ENCODE peak calls at places on chromosome 17, in nine cellular contexts. S is fibroblast of pulmonary artery; Q is AG10803; F is HuH-7.5; V is hypothalamus; Y is activated naive CD4-positive, alpha-beta T cell treated with Interleukin-2 at 50 U/mL for 16 hours; H is GM04503; G is brain microvascular endothelial cell; N is GM23338. C is an unnamed sample.

GRCh38 chr17:50259484-50260324 is 14.6 kb upstream of the TMEM92 start:
- DNase-seq in V (no peak), G (no peak), S (no peak), F (no peak), N (no peak), Q (peak), Y (no peak), H (no peak), C (no peak)

GRCh38 chr17:27224526-27225315 is 69.2 kb upstream of the WSB1 start:
- DNase-seq in G (peak), V (no peak), H (no peak), F (no peak), N (no peak), Y (no peak), S (no peak), Q (no peak), C (no peak)

GRCh38 chr17:48378238-48378637 is 51.8 kb downstream of the SKAP1 start:
- DNase-seq in V (no peak), Q (no peak), G (no peak), S (no peak), Y (no peak), F (no peak), N (no peak), H (no peak), C (no peak)

GRCh38 chr17:43671075-43671692 is 9.5 kb upstream of the MEOX1 start:
- DNase-seq in F (no peak), S (no peak), Y (no peak), Q (peak), H (no peak), G (peak), V (no peak), N (no peak), C (no peak)

GRCh38 chr17:79126139-79126538 is 51.5 kb downstream of the ENGASE start:
- DNase-seq in H (no peak), V (no peak), Y (no peak), N (peak), F (no peak), S (no peak), Q (no peak), G (no peak), C (peak)

GRCh38 chr17:68135141-68135887 is 99.8 kb downstream of the KPNA2 start:
- DNase-seq in S (no peak), F (no peak), H (no peak), Q (no peak), N (no peak), V (no peak), Y (no peak), G (no peak), C (no peak)

GRCh38 chr17:71460943-71461342 is 659.9 kb upstream of the SOX9 start:
- DNase-seq in N (peak), Q (peak), F (no peak), H (no peak), Y (no peak), V (no peak), G (peak), S (peak), C (peak)

GRCh38 chr17:43760254-43760852 is 1.8 kb upstream of the SOST start:
- DNase-seq in N (peak), Y (peak), H (no peak), S (peak), Q (peak), F (peak), G (peak), V (peak), C (peak)

GRCh38 chr17:81549826-81550225 is 2.3 kb downstream of the FAAP100 start:
- DNase-seq in F (no peak), Q (no peak), G (no peak), N (no peak), S (no peak), Y (no peak), V (no peak), H (no peak), C (no peak)

GRCh38 chr17:44865231-44865660 is 17.6 kb downstream of the HIGD1B start:
- DNase-seq in S (peak), N (peak), V (no peak), Y (peak), H (no peak), G (peak), F (peak), Q (peak), C (peak)

GRCh38 chr17:50501906-50502642 is 6.2 kb upstream of the MYCBPAP start:
- DNase-seq in Q (no peak), F (no peak), N (no peak), Y (no peak), S (no peak), G (no peak), H (no peak), V (no peak), C (no peak)

GRCh38 chr17:28369684-28370034 is 448 bp downstream of the VTN start:
- DNase-seq in V (no peak), Y (no peak), H (no peak), S (no peak), G (no peak), F (peak), Q (no peak), N (no peak), C (no peak)

GRCh38 chr17:62109378-62109902 is 44.4 kb upstream of the MED13 start:
- DNase-seq in G (peak), N (peak), H (peak), V (no peak), S (peak), Q (peak), Y (peak), F (peak), C (peak)

GRCh38 chr17:13931111-13931526 is 138.2 kb upstream of the COX10 start:
- DNase-seq in S (peak), N (no peak), H (peak), Y (no peak), Q (peak), V (no peak), F (no peak), G (no peak), C (no peak)

GRCh38 chr17:71922439-71922838 is 198.4 kb upstream of the SOX9 start:
- DNase-seq in Y (no peak), G (peak), N (peak), F (no peak), H (peak), Q (peak), S (peak), V (no peak), C (no peak)

GRCh38 chr17:65984299-65984698 is 207.6 kb downstream of the CEP112 start:
- DNase-seq in H (no peak), Q (no peak), Y (no peak), N (no peak), V (no peak), G (peak), F (no peak), S (peak), C (no peak)

GRCh38 chr17:44781553-44782348 is 23.0 kb downstream of the ADAM11 start:
- DNase-seq in V (no peak), S (peak), N (peak), F (no peak), G (no peak), Y (no peak), Q (no peak), H (no peak), C (peak)

GRCh38 chr17:75810216-75810615 is 25.6 kb downstream of the UNK start:
- DNase-seq in V (no peak), Q (no peak), S (no peak), Y (no peak), G (no peak), H (no peak), N (no peak), F (no peak), C (no peak)

GRCh38 chr17:58320570-58321323 is 7.8 kb downstream of the TSPOAP1 start:
- DNase-seq in H (no peak), S (no peak), Q (no peak), G (no peak), Y (no peak), V (no peak), N (no peak), F (no peak), C (no peak)

GRCh38 chr17:18182978-18183333 is 672 bp upstream of the ALKBH5 start:
- DNase-seq in F (peak), Q (peak), V (peak), G (no peak), Y (peak), H (no peak), N (no peak), S (peak), C (no peak)